ENCODE peak calls at places on chromosomes 16 and 17, in five cellular contexts. One of them, this sample, is unnamed.
A peak's percentile ranks its signal among the peaks of the same experiment; 100 is the strongest.

GRCh38 chr16:51148674-51149228 is 2.3 kb downstream of the SALL1 start:
- DNase-seq in AG04450: no peak
- DNase-seq in keratinocyte: no peak
- DNase-seq in IMR-90: no peak
- DNase-seq in neural progenitor cell: no peak
- DNase-seq in this sample: no peak

GRCh38 chr16:3950343-3951193 is 70.1 kb upstream of the CREBBP start:
- DNase-seq in AG04450: peak; percentile 93
- DNase-seq in keratinocyte: no peak
- DNase-seq in IMR-90: peak; percentile 99
- DNase-seq in neural progenitor cell: no peak
- DNase-seq in this sample: no peak

GRCh38 chr17:7548585-7549400 is at the start of gene TNFSF12:
- DNase-seq in AG04450: no peak
- DNase-seq in keratinocyte: no peak
- DNase-seq in IMR-90: peak; percentile 7
- DNase-seq in neural progenitor cell: peak; percentile 61
- DNase-seq in this sample: peak; percentile 64

GRCh38 chr17:3798273-3799180 is 2.5 kb downstream of the ITGAE start:
- DNase-seq in AG04450: no peak
- DNase-seq in keratinocyte: no peak
- DNase-seq in IMR-90: no peak
- DNase-seq in neural progenitor cell: no peak
- DNase-seq in this sample: no peak

GRCh38 chr17:1154704-1155103 is 25.1 kb downstream of the ABR start:
- DNase-seq in AG04450: no peak
- DNase-seq in keratinocyte: no peak
- DNase-seq in IMR-90: no peak
- DNase-seq in neural progenitor cell: no peak
- DNase-seq in this sample: no peak

GRCh38 chr17:30567231-30568116 is 90.3 kb downstream of the GOSR1 start:
- DNase-seq in AG04450: no peak
- DNase-seq in keratinocyte: no peak
- DNase-seq in IMR-90: no peak
- DNase-seq in neural progenitor cell: no peak
- DNase-seq in this sample: no peak

GRCh38 chr17:39750131-39751015 is 12.6 kb downstream of the GRB7 start:
- DNase-seq in AG04450: no peak
- DNase-seq in keratinocyte: no peak
- DNase-seq in IMR-90: no peak
- DNase-seq in neural progenitor cell: no peak
- DNase-seq in this sample: no peak

GRCh38 chr17:82871776-82872561 is 32.1 kb upstream of the ZNF750 start:
- DNase-seq in AG04450: no peak
- DNase-seq in keratinocyte: no peak
- DNase-seq in IMR-90: no peak
- DNase-seq in neural progenitor cell: no peak
- DNase-seq in this sample: no peak

GRCh38 chr17:19354123-19354522 is 8.4 kb downstream of the B9D1 start:
- DNase-seq in AG04450: peak; percentile 78
- DNase-seq in keratinocyte: peak; percentile 58
- DNase-seq in IMR-90: peak; percentile 94
- DNase-seq in neural progenitor cell: no peak
- DNase-seq in this sample: no peak

GRCh38 chr17:76548378-76549214 is 8.8 kb downstream of the PRCD start:
- DNase-seq in AG04450: no peak
- DNase-seq in keratinocyte: no peak
- DNase-seq in IMR-90: no peak
- DNase-seq in neural progenitor cell: no peak
- DNase-seq in this sample: no peak

GRCh38 chr17:55344514-55344997 is 77.1 kb downstream of the MMD start:
- DNase-seq in AG04450: no peak
- DNase-seq in keratinocyte: no peak
- DNase-seq in IMR-90: no peak
- DNase-seq in neural progenitor cell: no peak
- DNase-seq in this sample: no peak

GRCh38 chr16:4801962-4802658 is at the start of gene ROGDI:
- DNase-seq in AG04450: no peak
- DNase-seq in keratinocyte: no peak
- DNase-seq in IMR-90: peak; percentile 12
- DNase-seq in neural progenitor cell: peak; percentile 94
- DNase-seq in this sample: peak; percentile 92

GRCh38 chr16:83899272-83899897 is 470 bp downstream of the MLYCD start:
- DNase-seq in AG04450: peak; percentile 13
- DNase-seq in keratinocyte: no peak
- DNase-seq in IMR-90: peak; percentile 66
- DNase-seq in neural progenitor cell: peak; percentile 82
- DNase-seq in this sample: peak; percentile 70

GRCh38 chr17:41691031-41691777 is 2.5 kb downstream of the EIF1 start:
- DNase-seq in AG04450: no peak
- DNase-seq in keratinocyte: no peak
- DNase-seq in IMR-90: peak; percentile 2
- DNase-seq in neural progenitor cell: no peak
- DNase-seq in this sample: no peak

GRCh38 chr16:66927012-66927436 is 1.7 kb upstream of the RRAD start:
- DNase-seq in AG04450: no peak
- DNase-seq in keratinocyte: peak; percentile 55
- DNase-seq in IMR-90: peak; percentile 88
- DNase-seq in neural progenitor cell: no peak
- DNase-seq in this sample: peak; percentile 33

GRCh38 chr16:68236804-68237242 is 896 bp upstream of the ESRP2 start:
- DNase-seq in AG04450: no peak
- DNase-seq in keratinocyte: no peak
- DNase-seq in IMR-90: no peak
- DNase-seq in neural progenitor cell: peak; percentile 58
- DNase-seq in this sample: peak; percentile 50

GRCh38 chr17:65243838-65244237 is 106.7 kb downstream of the RGS9 start:
- DNase-seq in AG04450: no peak
- DNase-seq in keratinocyte: no peak
- DNase-seq in IMR-90: peak; percentile 24
- DNase-seq in neural progenitor cell: peak; percentile 78
- DNase-seq in this sample: no peak

GRCh38 chr16:57591086-57591869 is 37.2 kb upstream of the ADGRG1 start:
- DNase-seq in AG04450: no peak
- DNase-seq in keratinocyte: peak; percentile 71
- DNase-seq in IMR-90: peak; percentile 82
- DNase-seq in neural progenitor cell: peak; percentile 85
- DNase-seq in this sample: no peak

GRCh38 chr16:10751291-10751697 is 7.7 kb downstream of the NUBP1 start:
- DNase-seq in AG04450: no peak
- DNase-seq in keratinocyte: no peak
- DNase-seq in IMR-90: no peak
- DNase-seq in neural progenitor cell: peak; percentile 14
- DNase-seq in this sample: no peak

GRCh38 chr16:53881371-53881770 is 177.4 kb downstream of the FTO start:
- DNase-seq in AG04450: peak; percentile 27
- DNase-seq in keratinocyte: peak; percentile 36
- DNase-seq in IMR-90: peak; percentile 82
- DNase-seq in neural progenitor cell: no peak
- DNase-seq in this sample: no peak

GRCh38 chr17:82595893-82596292 is 52.4 kb downstream of the WDR45B start:
- DNase-seq in AG04450: no peak
- DNase-seq in keratinocyte: no peak
- DNase-seq in IMR-90: no peak
- DNase-seq in neural progenitor cell: no peak
- DNase-seq in this sample: no peak

GRCh38 chr16:77322757-77323156 is 112.1 kb downstream of the ADAMTS18 start:
- DNase-seq in AG04450: no peak
- DNase-seq in keratinocyte: no peak
- DNase-seq in IMR-90: no peak
- DNase-seq in neural progenitor cell: no peak
- DNase-seq in this sample: no peak

GRCh38 chr17:20279631-20280030 is 187.7 kb downstream of the LGALS9B start:
- DNase-seq in AG04450: no peak
- DNase-seq in keratinocyte: no peak
- DNase-seq in IMR-90: no peak
- DNase-seq in neural progenitor cell: no peak
- DNase-seq in this sample: no peak

GRCh38 chr16:76614255-76614654 is 337.1 kb downstream of the CNTNAP4 start:
- DNase-seq in AG04450: no peak
- DNase-seq in keratinocyte: no peak
- DNase-seq in IMR-90: no peak
- DNase-seq in neural progenitor cell: no peak
- DNase-seq in this sample: no peak

GRCh38 chr16:72921620-72922019 is 126.3 kb downstream of the ZFHX3 start:
- DNase-seq in AG04450: no peak
- DNase-seq in keratinocyte: no peak
- DNase-seq in IMR-90: peak; percentile 32
- DNase-seq in neural progenitor cell: no peak
- DNase-seq in this sample: no peak

GRCh38 chr17:80774643-80775281 is 216.9 kb upstream of the CHMP6 start:
- DNase-seq in AG04450: no peak
- DNase-seq in keratinocyte: no peak
- DNase-seq in IMR-90: no peak
- DNase-seq in neural progenitor cell: no peak
- DNase-seq in this sample: no peak

GRCh38 chr16:51982715-51983680 is 563.9 kb downstream of the TOX3 start:
- DNase-seq in AG04450: peak; percentile 47
- DNase-seq in keratinocyte: peak; percentile 17
- DNase-seq in IMR-90: peak; percentile 78
- DNase-seq in neural progenitor cell: peak; percentile 84
- DNase-seq in this sample: peak; percentile 3

GRCh38 chr17:6755281-6755680 is 565 bp upstream of the XAF1 start:
- DNase-seq in AG04450: no peak
- DNase-seq in keratinocyte: no peak
- DNase-seq in IMR-90: no peak
- DNase-seq in neural progenitor cell: peak; percentile 18
- DNase-seq in this sample: no peak

GRCh38 chr17:65684631-65685030 is 123.2 kb upstream of the AXIN2 start:
- DNase-seq in AG04450: no peak
- DNase-seq in keratinocyte: no peak
- DNase-seq in IMR-90: peak; percentile 45
- DNase-seq in neural progenitor cell: no peak
- DNase-seq in this sample: no peak

GRCh38 chr17:73480740-73481139 is 163.5 kb downstream of the SDK2 start:
- DNase-seq in AG04450: no peak
- DNase-seq in keratinocyte: no peak
- DNase-seq in IMR-90: no peak
- DNase-seq in neural progenitor cell: no peak
- DNase-seq in this sample: no peak

GRCh38 chr17:35063514-35064223 is at the start of gene RFFL:
- DNase-seq in AG04450: peak; percentile 93
- DNase-seq in keratinocyte: peak; percentile 87
- DNase-seq in IMR-90: peak; percentile 99
- DNase-seq in neural progenitor cell: peak; percentile 83
- DNase-seq in this sample: peak; percentile 84
- H3K4me3 ChIP-seq in AG04450: peak within 1 kb of the TSS; percentile 50
- H3K4me3 ChIP-seq in keratinocyte: peak within 1 kb of the TSS; percentile 32
- H3K4me3 ChIP-seq in IMR-90: peak within 1 kb of the TSS; percentile 8
- H3K4me3 ChIP-seq in neural progenitor cell: peak within 1 kb of the TSS; percentile 22
- H3K4me3 ChIP-seq in this sample: peak within 1 kb of the TSS; percentile 16

GRCh38 chr17:74571894-74572293 is 4.6 kb upstream of the CD300H start:
- DNase-seq in AG04450: no peak
- DNase-seq in keratinocyte: no peak
- DNase-seq in IMR-90: no peak
- DNase-seq in neural progenitor cell: no peak
- DNase-seq in this sample: no peak

GRCh38 chr17:74569001-74569391 is 1.7 kb upstream of the CD300H start:
- DNase-seq in AG04450: no peak
- DNase-seq in keratinocyte: peak; percentile 19
- DNase-seq in IMR-90: no peak
- DNase-seq in neural progenitor cell: no peak
- DNase-seq in this sample: no peak

GRCh38 chr17:74569392-74570003 is 2.2 kb upstream of the CD300H start:
- DNase-seq in AG04450: peak; percentile 36
- DNase-seq in keratinocyte: peak; percentile 99
- DNase-seq in IMR-90: peak; percentile 58
- DNase-seq in neural progenitor cell: no peak
- DNase-seq in this sample: no peak

GRCh38 chr17:74574489-74575142 is 7.3 kb upstream of the CD300H start:
- DNase-seq in AG04450: no peak
- DNase-seq in keratinocyte: no peak
- DNase-seq in IMR-90: no peak
- DNase-seq in neural progenitor cell: no peak
- DNase-seq in this sample: no peak

GRCh38 chr17:74573169-74573568 is 5.9 kb upstream of the CD300H start:
- DNase-seq in AG04450: no peak
- DNase-seq in keratinocyte: no peak
- DNase-seq in IMR-90: no peak
- DNase-seq in neural progenitor cell: no peak
- DNase-seq in this sample: no peak
- TF ChIP-seq CTCF in AG04450: no peak
- TF ChIP-seq CTCF in keratinocyte: no peak
- TF ChIP-seq CTCF in IMR-90: no peak
- TF ChIP-seq CTCF in neural progenitor cell: peak; percentile 6
- TF ChIP-seq CTCF in this sample: no peak

GRCh38 chr16:87032554-87032953 is 284.6 kb downstream of the C16orf95 start:
- DNase-seq in AG04450: no peak
- DNase-seq in keratinocyte: no peak
- DNase-seq in IMR-90: no peak
- DNase-seq in neural progenitor cell: no peak
- DNase-seq in this sample: no peak

GRCh38 chr16:87033541-87034300 is 283.5 kb downstream of the C16orf95 start:
- DNase-seq in AG04450: no peak
- DNase-seq in keratinocyte: no peak
- DNase-seq in IMR-90: peak; percentile 12
- DNase-seq in neural progenitor cell: no peak
- DNase-seq in this sample: no peak

GRCh38 chr16:87034317-87034716 is 282.9 kb downstream of the C16orf95 start:
- DNase-seq in AG04450: no peak
- DNase-seq in keratinocyte: no peak
- DNase-seq in IMR-90: no peak
- DNase-seq in neural progenitor cell: no peak
- DNase-seq in this sample: no peak

GRCh38 chr16:87035053-87035452 is 282.1 kb downstream of the C16orf95 start:
- DNase-seq in AG04450: no peak
- DNase-seq in keratinocyte: no peak
- DNase-seq in IMR-90: no peak
- DNase-seq in neural progenitor cell: no peak
- DNase-seq in this sample: no peak

GRCh38 chr16:87033021-87033471 is 284.1 kb downstream of the C16orf95 start:
- DNase-seq in AG04450: no peak
- DNase-seq in keratinocyte: no peak
- DNase-seq in IMR-90: no peak
- DNase-seq in neural progenitor cell: no peak
- DNase-seq in this sample: no peak
- H3K4me3 ChIP-seq in AG04450: no peak overlapping the region
- H3K4me3 ChIP-seq in keratinocyte: no peak overlapping the region
- H3K4me3 ChIP-seq in IMR-90: no peak overlapping the region
- H3K4me3 ChIP-seq in neural progenitor cell: no peak overlapping the region
- H3K4me3 ChIP-seq in this sample: no peak overlapping the region

DNA sequence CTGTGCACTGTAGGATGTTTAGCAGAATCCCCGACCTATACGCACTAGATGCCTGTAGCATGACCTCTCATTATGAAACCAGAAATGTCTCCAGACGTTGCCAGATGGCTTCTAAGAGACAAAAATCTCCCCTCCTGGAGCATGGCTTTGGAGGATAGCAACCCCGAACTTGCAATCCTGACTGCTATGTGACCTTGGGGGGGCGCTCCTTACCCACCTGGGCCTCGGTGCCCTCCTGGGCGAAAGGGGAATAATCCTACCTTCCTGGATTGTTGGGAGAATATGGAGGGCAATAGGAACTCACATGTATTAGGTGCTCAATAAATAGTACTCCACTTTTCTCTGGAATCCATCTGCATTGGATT is 8.1 kb downstream of the MRM1 start:
- DNase-seq in AG04450: no peak
- DNase-seq in keratinocyte: no peak
- DNase-seq in IMR-90: no peak
- DNase-seq in neural progenitor cell: no peak
- DNase-seq in this sample: no peak
- TF ChIP-seq CTCF in AG04450: no peak
- TF ChIP-seq CTCF in keratinocyte: no peak
- TF ChIP-seq CTCF in IMR-90: no peak
- TF ChIP-seq CTCF in neural progenitor cell: no peak
- TF ChIP-seq CTCF in this sample: no peak